ENCODE peak calls at places on chromosomes 5 and 9, in six cellular contexts. L is EL; I is activated naive CD4-positive, alpha-beta T cell; R is posterior cingulate gyrus; J is activated gamma-delta T cell treated with Interleukin-2 at 50 U/mL for 16 hours; O is epithelial cell of esophagus. Q is an unnamed sample.

GRCh38 chr9:95225016-95225745 is 92.3 kb downstream of the FANCC start:
- DNase-seq in I (no peak), R (no peak), O (no peak), L (no peak), J (no peak), Q (no peak)

GRCh38 chr5:2747372-2748179 is 3.9 kb downstream of the IRX2 start:
- DNase-seq in R (no peak), I (no peak), J (no peak), L (no peak), O (peak), Q (no peak)

GRCh38 chr9:72597606-72598005 is 76.2 kb downstream of the TMC1 start:
- DNase-seq in I (no peak), O (no peak), R (no peak), J (no peak), L (no peak), Q (no peak)

GRCh38 chr9:91241909-91242308 is 119.8 kb downstream of the AUH start:
- DNase-seq in J (no peak), L (no peak), I (no peak), O (no peak), R (no peak), Q (no peak)

GRCh38 chr5:66828551-66829421 is 232.6 kb downstream of the MAST4 start:
- DNase-seq in I (peak), J (peak), O (peak), L (peak), R (peak), Q (no peak)

GRCh38 chr9:92607088-92607487 is 62.8 kb downstream of the IPPK start:
- DNase-seq in I (no peak), J (no peak), O (peak), L (peak), R (no peak), Q (no peak)

GRCh38 chr5:72387985-72388384 is 67.8 kb downstream of the PTCD2 start:
- DNase-seq in R (no peak), I (no peak), L (peak), J (no peak), O (peak), Q (no peak)

GRCh38 chr5:95838001-95838520 is 15.5 kb upstream of the GLRX start:
- DNase-seq in O (no peak), I (no peak), R (no peak), J (no peak), L (no peak), Q (no peak)

GRCh38 chr5:157584628-157585027 is 9.1 kb upstream of the ADAM19 start:
- DNase-seq in L (no peak), I (no peak), O (no peak), J (no peak), R (no peak), Q (no peak)

GRCh38 chr5:159990506-159990905 is 18.4 kb upstream of the TTC1 start:
- DNase-seq in L (no peak), I (no peak), O (no peak), R (no peak), J (no peak), Q (no peak)